ENCODE peak calls at places on chromosomes 2 and 18, in five cellular contexts. One of them, this sample, is unnamed.

GRCh38 chr2:127454595-127455565 is 36.7 kb downstream of the PROC start:
- DNase-seq in AG10803: no peak
- DNase-seq in cardiac fibroblast: no peak
- DNase-seq in AG04450: no peak
- DNase-seq in HFF-Myc: no peak
- DNase-seq in this sample: no peak

GRCh38 chr2:191328150-191328809 is 83.1 kb downstream of the MYO1B start:
- DNase-seq in HFF-Myc: no peak
- DNase-seq in cardiac fibroblast: no peak
- DNase-seq in AG04450: no peak
- DNase-seq in AG10803: no peak
- DNase-seq in this sample: no peak

GRCh38 chr2:16658082-16658481 is 7.6 kb downstream of the CYRIA start:
- DNase-seq in AG10803: no peak
- DNase-seq in cardiac fibroblast: no peak
- DNase-seq in AG04450: no peak
- DNase-seq in HFF-Myc: no peak
- DNase-seq in this sample: no peak

GRCh38 chr2:44360749-44361329 is 455 bp downstream of the PREPL start:
- DNase-seq in AG10803: peak
- DNase-seq in HFF-Myc: no peak
- DNase-seq in cardiac fibroblast: peak
- DNase-seq in AG04450: no peak
- DNase-seq in this sample: no peak

GRCh38 chr2:196336715-196337617 is 165.6 kb upstream of the STK17B start:
- DNase-seq in AG10803: peak
- DNase-seq in HFF-Myc: no peak
- DNase-seq in cardiac fibroblast: peak
- DNase-seq in AG04450: no peak
- DNase-seq in this sample: peak

GRCh38 chr18:59799383-59800015 is 100.3 kb upstream of the PMAIP1 start:
- DNase-seq in AG04450: no peak
- DNase-seq in cardiac fibroblast: peak
- DNase-seq in HFF-Myc: peak
- DNase-seq in AG10803: peak
- DNase-seq in this sample: peak

GRCh38 chr2:156935611-156936010 is 321.9 kb upstream of the GALNT5 start:
- DNase-seq in AG04450: no peak
- DNase-seq in AG10803: no peak
- DNase-seq in HFF-Myc: no peak
- DNase-seq in cardiac fibroblast: no peak
- DNase-seq in this sample: peak

GRCh38 chr2:44796771-44797170 is 144.7 kb upstream of the SIX3 start:
- DNase-seq in AG04450: no peak
- DNase-seq in HFF-Myc: no peak
- DNase-seq in AG10803: no peak
- DNase-seq in cardiac fibroblast: no peak
- DNase-seq in this sample: no peak

GRCh38 chr18:54396755-54397154 is 39.0 kb downstream of the C18orf54 start:
- DNase-seq in cardiac fibroblast: no peak
- DNase-seq in HFF-Myc: no peak
- DNase-seq in AG04450: no peak
- DNase-seq in AG10803: no peak
- DNase-seq in this sample: no peak

GRCh38 chr2:233845301-233846060 is 8.9 kb downstream of the HJURP start:
- DNase-seq in AG10803: no peak
- DNase-seq in cardiac fibroblast: no peak
- DNase-seq in AG04450: no peak
- DNase-seq in HFF-Myc: no peak
- DNase-seq in this sample: no peak

GRCh38 chr2:233844836-233845235 is 9.5 kb downstream of the HJURP start:
- DNase-seq in AG10803: no peak
- DNase-seq in AG04450: no peak
- DNase-seq in cardiac fibroblast: no peak
- DNase-seq in HFF-Myc: no peak
- DNase-seq in this sample: no peak

GRCh38 chr2:233847248-233847898 is 7.0 kb downstream of the HJURP start:
- DNase-seq in AG04450: no peak
- DNase-seq in AG10803: no peak
- DNase-seq in cardiac fibroblast: no peak
- DNase-seq in HFF-Myc: no peak
- DNase-seq in this sample: no peak

GRCh38 chr2:233848276-233848675 is 6.1 kb downstream of the HJURP start:
- DNase-seq in cardiac fibroblast: no peak
- DNase-seq in HFF-Myc: no peak
- DNase-seq in AG10803: no peak
- DNase-seq in AG04450: no peak
- DNase-seq in this sample: no peak

GRCh38 chr2:233846387-233847247 is 7.7 kb downstream of the HJURP start:
- DNase-seq in AG04450: no peak
- DNase-seq in HFF-Myc: no peak
- DNase-seq in cardiac fibroblast: peak
- DNase-seq in AG10803: no peak
- DNase-seq in this sample: no peak
- H3K4me3 ChIP-seq in AG04450: no peak
- H3K4me3 ChIP-seq in HFF-Myc: no peak
- H3K4me3 ChIP-seq in cardiac fibroblast: no peak
- H3K4me3 ChIP-seq in AG10803: no peak
- H3K4me3 ChIP-seq in this sample: no peak

DNA sequence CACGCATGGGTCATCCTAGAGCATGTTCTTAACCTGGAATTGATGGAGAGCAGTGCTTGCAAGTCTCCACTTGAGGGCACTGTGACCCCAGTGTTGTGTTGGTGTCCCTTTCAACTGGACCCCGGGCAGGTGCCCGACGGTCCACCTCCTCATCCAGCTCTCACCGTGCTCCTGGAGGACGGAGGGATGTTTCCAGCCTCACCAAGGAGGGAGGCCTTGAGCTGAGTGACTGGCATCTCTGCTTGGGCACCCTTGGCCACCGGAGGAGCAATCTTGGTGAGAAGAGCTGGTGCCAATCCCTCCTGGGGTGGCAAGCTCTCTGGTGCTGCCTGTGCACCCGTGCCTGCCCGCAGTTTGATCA is 45.4 kb upstream of the ASB18 start:
- DNase-seq in AG04450: no peak
- DNase-seq in HFF-Myc: no peak
- DNase-seq in AG10803: no peak
- DNase-seq in cardiac fibroblast: peak
- DNase-seq in this sample: no peak
- TF ChIP-seq CTCF in AG04450: no peak
- TF ChIP-seq CTCF in HFF-Myc: peak
- TF ChIP-seq CTCF in AG10803: peak
- TF ChIP-seq CTCF in cardiac fibroblast: no peak
- TF ChIP-seq CTCF in this sample: peak

GRCh38 chr2:12720752-12721151 is 4.0 kb downstream of the TRIB2 start:
- DNase-seq in AG04450: no peak
- DNase-seq in cardiac fibroblast: no peak
- DNase-seq in AG10803: no peak
- DNase-seq in HFF-Myc: no peak
- DNase-seq in this sample: no peak

GRCh38 chr2:12718662-12719399 is 2.1 kb downstream of the TRIB2 start:
- DNase-seq in HFF-Myc: no peak
- DNase-seq in AG04450: no peak
- DNase-seq in cardiac fibroblast: no peak
- DNase-seq in AG10803: peak
- DNase-seq in this sample: no peak

GRCh38 chr2:12721571-12722444 is 5.1 kb downstream of the TRIB2 start:
- DNase-seq in AG04450: no peak
- DNase-seq in cardiac fibroblast: peak
- DNase-seq in HFF-Myc: no peak
- DNase-seq in AG10803: peak
- DNase-seq in this sample: peak

GRCh38 chr2:12719400-12720104 is 2.8 kb downstream of the TRIB2 start:
- DNase-seq in HFF-Myc: no peak
- DNase-seq in AG04450: no peak
- DNase-seq in cardiac fibroblast: peak
- DNase-seq in AG10803: peak
- DNase-seq in this sample: peak

DNA sequence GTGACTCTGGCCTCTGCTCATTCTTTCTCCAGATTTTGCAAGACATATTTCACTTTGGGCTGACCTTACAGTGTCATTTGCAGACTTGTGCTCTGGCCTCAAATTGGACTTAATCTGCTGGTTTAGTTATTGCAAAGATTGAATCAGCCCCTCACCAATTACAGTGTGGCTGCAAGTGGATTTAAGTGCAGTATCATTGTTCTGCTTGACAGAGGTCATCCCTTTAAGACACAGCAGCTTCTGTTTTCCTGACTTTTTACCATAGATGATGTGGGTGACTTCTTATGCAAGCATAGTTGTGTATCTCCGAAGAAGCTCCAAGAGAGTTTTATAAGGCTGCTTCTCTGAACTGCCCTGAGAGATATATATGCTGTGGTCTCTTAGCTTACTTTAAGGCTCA is 3.4 kb downstream of the TRIB2 start:
- DNase-seq in AG04450: no peak
- DNase-seq in AG10803: no peak
- DNase-seq in cardiac fibroblast: peak
- DNase-seq in HFF-Myc: no peak
- DNase-seq in this sample: peak
- H3K4me3 ChIP-seq in AG04450: peak
- H3K4me3 ChIP-seq in AG10803: peak
- H3K4me3 ChIP-seq in cardiac fibroblast: peak
- H3K4me3 ChIP-seq in HFF-Myc: peak
- H3K4me3 ChIP-seq in this sample: peak

GRCh38 chr2:119544075-119545031 is at the start of gene CFAP221:
- DNase-seq in AG10803: peak
- DNase-seq in cardiac fibroblast: peak
- DNase-seq in AG04450: no peak
- DNase-seq in HFF-Myc: peak
- DNase-seq in this sample: peak
- TF ChIP-seq CTCF in AG10803: no peak
- TF ChIP-seq CTCF in cardiac fibroblast: no peak
- TF ChIP-seq CTCF in AG04450: no peak
- TF ChIP-seq CTCF in HFF-Myc: no peak
- TF ChIP-seq CTCF in this sample: no peak

GRCh38 chr2:70094171-70094977 is 7.1 kb downstream of the PCBP1 start:
- DNase-seq in AG04450: no peak
- DNase-seq in HFF-Myc: no peak
- DNase-seq in cardiac fibroblast: no peak
- DNase-seq in AG10803: no peak
- DNase-seq in this sample: no peak
- H3K4me3 ChIP-seq in AG04450: no peak
- H3K4me3 ChIP-seq in HFF-Myc: no peak
- H3K4me3 ChIP-seq in cardiac fibroblast: no peak
- H3K4me3 ChIP-seq in AG10803: no peak
- H3K4me3 ChIP-seq in this sample: no peak

GRCh38 chr2:203030545-203030944 is 15.9 kb downstream of the NBEAL1 start:
- DNase-seq in AG10803: no peak
- DNase-seq in AG04450: no peak
- DNase-seq in cardiac fibroblast: no peak
- DNase-seq in HFF-Myc: no peak
- DNase-seq in this sample: no peak
- TF ChIP-seq CTCF in AG10803: no peak
- TF ChIP-seq CTCF in AG04450: no peak
- TF ChIP-seq CTCF in cardiac fibroblast: no peak
- TF ChIP-seq CTCF in HFF-Myc: no peak
- TF ChIP-seq CTCF in this sample: no peak

GRCh38 chr2:207876834-207877535 is 107.3 kb upstream of the FZD5 start:
- DNase-seq in AG04450: no peak
- DNase-seq in HFF-Myc: no peak
- DNase-seq in cardiac fibroblast: peak
- DNase-seq in AG10803: peak
- DNase-seq in this sample: no peak

GRCh38 chr2:207883002-207883780 is 113.5 kb upstream of the FZD5 start:
- DNase-seq in HFF-Myc: no peak
- DNase-seq in AG04450: no peak
- DNase-seq in AG10803: no peak
- DNase-seq in cardiac fibroblast: no peak
- DNase-seq in this sample: no peak

GRCh38 chr2:207875473-207876212 is 105.9 kb upstream of the FZD5 start:
- DNase-seq in AG04450: no peak
- DNase-seq in cardiac fibroblast: no peak
- DNase-seq in HFF-Myc: no peak
- DNase-seq in AG10803: no peak
- DNase-seq in this sample: no peak

GRCh38 chr2:207881902-207882301 is 112.2 kb upstream of the FZD5 start:
- DNase-seq in cardiac fibroblast: peak
- DNase-seq in AG04450: no peak
- DNase-seq in HFF-Myc: no peak
- DNase-seq in AG10803: peak
- DNase-seq in this sample: peak

GRCh38 chr2:207879536-207879935 is 109.8 kb upstream of the FZD5 start:
- DNase-seq in AG04450: peak
- DNase-seq in cardiac fibroblast: no peak
- DNase-seq in HFF-Myc: no peak
- DNase-seq in AG10803: peak
- DNase-seq in this sample: peak
- H3K4me3 ChIP-seq in AG04450: no peak
- H3K4me3 ChIP-seq in cardiac fibroblast: no peak
- H3K4me3 ChIP-seq in HFF-Myc: no peak
- H3K4me3 ChIP-seq in AG10803: no peak
- H3K4me3 ChIP-seq in this sample: no peak

GRCh38 chr18:74496508-74497307 is 545 bp downstream of the CNDP2 start:
- DNase-seq in AG04450: peak
- DNase-seq in HFF-Myc: no peak
- DNase-seq in AG10803: peak
- DNase-seq in cardiac fibroblast: peak
- DNase-seq in this sample: peak
- TF ChIP-seq CTCF in AG04450: peak
- TF ChIP-seq CTCF in HFF-Myc: no peak
- TF ChIP-seq CTCF in AG10803: peak
- TF ChIP-seq CTCF in cardiac fibroblast: peak
- TF ChIP-seq CTCF in this sample: no peak

GRCh38 chr2:62427146-62427545 is 78.8 kb downstream of the TMEM17 start:
- DNase-seq in cardiac fibroblast: no peak
- DNase-seq in AG04450: no peak
- DNase-seq in AG10803: no peak
- DNase-seq in HFF-Myc: no peak
- DNase-seq in this sample: no peak

GRCh38 chr2:62423883-62424458 is 82.0 kb downstream of the TMEM17 start:
- DNase-seq in cardiac fibroblast: no peak
- DNase-seq in AG04450: no peak
- DNase-seq in HFF-Myc: no peak
- DNase-seq in AG10803: no peak
- DNase-seq in this sample: no peak

GRCh38 chr2:62423235-62423634 is 82.8 kb downstream of the TMEM17 start:
- DNase-seq in cardiac fibroblast: peak
- DNase-seq in AG10803: peak
- DNase-seq in AG04450: no peak
- DNase-seq in HFF-Myc: no peak
- DNase-seq in this sample: no peak

GRCh38 chr2:62426005-62426912 is 79.7 kb downstream of the TMEM17 start:
- DNase-seq in cardiac fibroblast: no peak
- DNase-seq in AG10803: no peak
- DNase-seq in AG04450: no peak
- DNase-seq in HFF-Myc: no peak
- DNase-seq in this sample: no peak

DNA sequence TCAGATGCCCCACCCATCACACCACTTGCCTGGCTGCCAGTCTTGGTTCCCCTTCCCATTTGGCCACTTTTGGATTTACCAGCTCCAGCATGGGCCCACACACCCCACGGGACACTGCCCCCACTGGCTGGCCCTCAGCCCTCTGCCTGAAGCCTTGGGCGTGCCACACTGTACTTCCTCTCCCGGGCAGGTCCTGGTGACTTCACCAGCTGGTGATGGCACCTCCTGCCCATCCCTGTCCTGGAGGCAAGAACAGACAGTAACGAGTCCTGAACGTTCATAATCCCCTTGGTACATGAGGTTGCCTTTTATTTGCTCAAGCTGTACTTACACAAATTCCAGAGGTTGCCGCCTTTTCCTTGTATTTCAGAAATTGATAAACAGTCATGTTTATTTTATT is 81.1 kb downstream of the TMEM17 start:
- DNase-seq in AG10803: no peak
- DNase-seq in HFF-Myc: no peak
- DNase-seq in AG04450: no peak
- DNase-seq in cardiac fibroblast: no peak
- DNase-seq in this sample: no peak
- H3K4me3 ChIP-seq in AG10803: no peak
- H3K4me3 ChIP-seq in HFF-Myc: no peak
- H3K4me3 ChIP-seq in AG04450: no peak
- H3K4me3 ChIP-seq in cardiac fibroblast: no peak
- H3K4me3 ChIP-seq in this sample: no peak

This sample was measured in astrocyte of the spinal cord.